ENCODE peak calls at places on chromosomes 1 and 21, in six cellular contexts. T, O, Q, F, D and I are unnamed samples.

GRCh38 chr1:42674682-42675081 is 7.5 kb upstream of the YBX1 start:
- DNase-seq in T (peak; percentile 56), F (no peak), Q (no peak), D (no peak), O (no peak), I (no peak)

GRCh38 chr1:155424091-155424490 is 103.4 kb downstream of the RUSC1 start:
- DNase-seq in Q (no peak), T (no peak), O (no peak), D (no peak), F (no peak), I (no peak)

GRCh38 chr1:206457408-206457807 is 12.9 kb upstream of the IKBKE start:
- DNase-seq in D (no peak), O (no peak), T (no peak), Q (no peak), F (no peak), I (no peak)

GRCh38 chr1:147620543-147620942 is 49.8 kb downstream of the ACP6 start:
- DNase-seq in D (no peak), T (no peak), F (no peak), Q (no peak), O (no peak), I (no peak)

GRCh38 chr1:21966247-21967000 is 10.4 kb upstream of the CELA3B start:
- DNase-seq in F (peak; percentile 46), T (no peak), Q (no peak), D (no peak), O (no peak), I (no peak)

GRCh38 chr1:90730247-90731022 is 13.3 kb upstream of the BARHL2 start:
- DNase-seq in T (no peak), F (no peak), O (no peak), Q (no peak), D (no peak), I (no peak)

GRCh38 chr1:101506541-101507164 is 269.8 kb downstream of the S1PR1 start:
- DNase-seq in D (no peak), Q (peak; percentile 20), O (peak; percentile 35), T (no peak), F (no peak), I (peak; percentile 44)

GRCh38 chr1:63892632-63893395 is 119.0 kb downstream of the ROR1 start:
- DNase-seq in O (no peak), F (peak; percentile 92), D (no peak), Q (no peak), T (no peak), I (no peak)

GRCh38 chr1:16612332-16613172 is 812 bp downstream of the NBPF1 start:
- DNase-seq in Q (peak; percentile 47), T (no peak), D (peak; percentile 71), O (peak; percentile 36), F (peak; percentile 95), I (no peak)

GRCh38 chr1:111176678-111177077 is 23.8 kb downstream of the DENND2D start:
- DNase-seq in F (peak; percentile 40), D (no peak), O (no peak), Q (no peak), T (no peak), I (no peak)

GRCh38 chr1:215421772-215422171 is 145.3 kb upstream of the KCTD3 start:
- DNase-seq in F (no peak), D (no peak), O (no peak), T (no peak), Q (no peak), I (no peak)

GRCh38 chr1:157490337-157491165 is 61.8 kb downstream of the FCRL5 start:
- DNase-seq in D (no peak), F (no peak), T (peak; percentile 27), Q (peak; percentile 87), O (no peak), I (peak; percentile 25)

GRCh38 chr1:89908294-89908992 is 86.5 kb upstream of the ZNF326 start:
- DNase-seq in Q (no peak), D (no peak), O (no peak), T (peak; percentile 41), F (no peak), I (no peak)

GRCh38 chr1:221735976-221736375 is 5.9 kb downstream of the DUSP10 start:
- DNase-seq in F (no peak), D (no peak), O (no peak), Q (no peak), T (no peak), I (no peak)

GRCh38 chr1:155008015-155008941 is 5.7 kb downstream of the ZBTB7B start:
- DNase-seq in O (no peak), Q (no peak), F (no peak), D (no peak), T (no peak), I (no peak)

GRCh38 chr1:184954232-184954995 is 19.9 kb downstream of the NIBAN1 start:
- DNase-seq in T (no peak), Q (no peak), O (no peak), D (no peak), F (peak; percentile 16), I (no peak)

GRCh38 chr21:38669186-38669585 is 136.5 kb upstream of the ETS2 start:
- DNase-seq in O (no peak), D (no peak), Q (peak; percentile 44), T (no peak), F (peak; percentile 21), I (no peak)

GRCh38 chr1:202163281-202164270 is 3.2 kb upstream of the PTPN7 start:
- DNase-seq in D (peak; percentile 50), O (peak; percentile 5), T (no peak), Q (no peak), F (no peak), I (no peak)

GRCh38 chr1:9437931-9438330 is 101.3 kb upstream of the SLC25A33 start:
- DNase-seq in Q (no peak), T (peak; percentile 51), F (peak; percentile 67), O (no peak), D (no peak), I (no peak)

GRCh38 chr1:186374313-186375151 is 521 bp downstream of the TPR start:
- DNase-seq in D (peak; percentile 13), F (peak; percentile 24), Q (peak; percentile 94), T (no peak), O (no peak), I (no peak)

GRCh38 chr21:27813750-27814149 is 846.9 kb upstream of the ADAMTS5 start:
- DNase-seq in T (peak; percentile 24), Q (no peak), F (no peak), O (no peak), D (no peak), I (no peak)

GRCh38 chr1:27348861-27349783 is 7.3 kb downstream of the SYTL1 start:
- DNase-seq in O (peak; percentile 40), T (no peak), D (no peak), F (no peak), Q (peak; percentile 60), I (no peak)

GRCh38 chr1:209643295-209644020 is 8.8 kb downstream of the LAMB3 start:
- DNase-seq in Q (no peak), T (peak; percentile 82), O (no peak), F (no peak), D (peak; percentile 81), I (no peak)

GRCh38 chr1:87335175-87335992 is 6.7 kb downstream of the LMO4 start:
- DNase-seq in O (peak; percentile 62), Q (peak; percentile 78), D (peak; percentile 58), F (peak; percentile 26), T (peak; percentile 83), I (peak; percentile 52)

GRCh38 chr1:113545210-113545609 is 154.9 kb downstream of the MAGI3 start:
- DNase-seq in F (no peak), T (no peak), O (no peak), D (no peak), Q (no peak), I (no peak)

GRCh38 chr1:72137665-72138064 is 144.7 kb downstream of the NEGR1 start:
- DNase-seq in O (no peak), F (no peak), Q (no peak), D (no peak), T (no peak), I (no peak)

GRCh38 chr1:230823835-230824485 is 44.4 kb downstream of the C1orf198 start:
- DNase-seq in D (no peak), O (no peak), F (no peak), T (no peak), Q (no peak), I (no peak)

GRCh38 chr1:186442651-186443114 is 18.2 kb downstream of the PDC start:
- DNase-seq in Q (no peak), F (peak; percentile 89), T (no peak), D (no peak), O (no peak), I (no peak)

GRCh38 chr1:211639500-211640361 is 35.7 kb downstream of the NEK2 start:
- DNase-seq in O (no peak), T (no peak), Q (no peak), F (peak; percentile 99), D (no peak), I (no peak)

GRCh38 chr1:198165927-198166647 is 9.3 kb downstream of the NEK7 start:
- DNase-seq in D (no peak), F (no peak), O (peak; percentile 65), Q (no peak), T (no peak), I (peak; percentile 63)
- H3K4me1 ChIP-seq in D (peaks cover 25% of the 10 kb centered on the region), F (peaks cover 25% of the 10 kb centered on the region), O (peaks cover 96% of the 10 kb centered on the region), Q (peaks cover 7% of the 10 kb centered on the region), T (peaks cover 70% of the 10 kb centered on the region), I (peaks cover 90% of the 10 kb centered on the region)

GRCh38 chr21:41673596-41674335 is 93.1 kb downstream of the RIPK4 start:
- DNase-seq in F (no peak), D (no peak), Q (no peak), T (no peak), O (no peak), I (no peak)
- H3K4me1 ChIP-seq in F (peaks cover 16% of the 10 kb centered on the region), D (peaks cover 2% of the 10 kb centered on the region), Q (no peaks in the 10 kb centered on the region), T (peaks cover 3% of the 10 kb centered on the region), O (no peaks in the 10 kb centered on the region), I (no peaks in the 10 kb centered on the region)

DNA sequence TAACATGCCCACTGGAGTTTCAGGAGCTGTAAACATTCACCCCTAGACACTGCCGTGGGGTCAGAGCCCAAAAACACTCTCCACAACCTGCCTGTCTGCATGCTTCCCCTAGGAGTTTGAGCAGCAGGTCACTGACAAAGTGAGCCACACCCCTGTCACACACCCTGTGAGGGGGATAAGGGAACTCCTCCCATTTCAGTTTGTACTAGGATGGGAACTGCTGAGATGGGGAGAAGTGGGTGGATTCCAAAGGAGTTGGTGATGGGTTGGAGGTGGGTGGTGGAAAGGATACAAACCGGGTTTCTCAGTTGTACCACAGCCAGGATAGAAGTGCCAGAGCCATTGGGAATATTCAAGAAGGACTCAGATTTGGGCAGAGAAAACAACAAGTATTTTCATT is 140.2 kb downstream of the MIS18A start:
- DNase-seq in Q (no peak), O (no peak), F (no peak), T (no peak), D (no peak), I (no peak)
- H3K4me1 ChIP-seq in Q (peaks cover 27% of the 10 kb centered on the region), O (no peaks in the 10 kb centered on the region), F (peaks cover 8% of the 10 kb centered on the region), T (no peaks in the 10 kb centered on the region), D (peaks cover 7% of the 10 kb centered on the region), I (no peaks in the 10 kb centered on the region)

GRCh38 chr1:26025517-26025916 is 3.9 kb downstream of the EXTL1 start:
- DNase-seq in Q (no peak), O (no peak), F (no peak), D (no peak), T (no peak), I (no peak)

GRCh38 chr1:26029054-26029863 is 7.7 kb downstream of the EXTL1 start:
- DNase-seq in D (no peak), O (no peak), Q (no peak), F (no peak), T (no peak), I (no peak)

GRCh38 chr1:26028490-26028980 is 7.0 kb downstream of the EXTL1 start:
- DNase-seq in F (no peak), Q (no peak), T (no peak), O (no peak), D (no peak), I (no peak)

GRCh38 chr1:26029864-26030481 is 8.4 kb downstream of the EXTL1 start:
- DNase-seq in D (no peak), F (no peak), T (no peak), O (no peak), Q (no peak), I (no peak)

GRCh38 chr1:26027716-26028489 is 6.3 kb downstream of the EXTL1 start:
- DNase-seq in Q (no peak), D (no peak), O (no peak), T (no peak), F (no peak), I (no peak)
- H3K4me1 ChIP-seq in Q (no peaks in the 10 kb centered on the region), D (no peaks in the 10 kb centered on the region), O (no peaks in the 10 kb centered on the region), T (peaks cover 4% of the 10 kb centered on the region), F (peaks cover 26% of the 10 kb centered on the region), I (no peaks in the 10 kb centered on the region)